ENCODE peak calls at places on chromosome 1, in five cellular contexts. R is ELF-1; F is left ventricle myocardium inferior; K is fibroblast of pulmonary artery; C is stimulated activated naive CD4-positive, alpha-beta T cell. O is an unnamed sample.

GRCh38 chr1:183110466-183110865 is 75.6 kb upstream of the LAMC2 start:
- DNase-seq in F (no peak), K (no peak), C (no peak), R (no peak), O (no peak)

GRCh38 chr1:115356356-115356755 is 18.3 kb upstream of the NGF start:
- DNase-seq in F (no peak), R (peak; percentile 47), K (no peak), C (no peak), O (no peak)

GRCh38 chr1:151606384-151606783 is 5.5 kb upstream of the SNX27 start:
- DNase-seq in R (no peak), F (no peak), C (no peak), K (peak; percentile 20), O (no peak)

GRCh38 chr1:100344774-100345173 is 7.5 kb upstream of the CDC14A start:
- DNase-seq in C (no peak), R (no peak), F (no peak), K (no peak), O (no peak)

GRCh38 chr1:119370748-119371147 is 2.2 kb downstream of the HAO2 start:
- DNase-seq in R (no peak), F (no peak), K (no peak), C (no peak), O (no peak)

GRCh38 chr1:203228670-203229069 is 803 bp downstream of the CHIT1 start:
- DNase-seq in K (no peak), R (no peak), F (no peak), C (no peak), O (no peak)

GRCh38 chr1:155983191-155984023 is 5.1 kb upstream of the ARHGEF2 start:
- DNase-seq in R (peak; percentile 35), C (no peak), F (peak; percentile 80), K (peak; percentile 98), O (peak; percentile 88)

GRCh38 chr1:61348025-61348665 is 265.8 kb downstream of the NFIA start:
- DNase-seq in C (no peak), F (no peak), R (no peak), K (no peak), O (no peak)

GRCh38 chr1:64476251-64476952 is 6.5 kb downstream of the CACHD1 start:
- DNase-seq in K (peak; percentile 83), C (no peak), R (no peak), F (no peak), O (no peak)

GRCh38 chr1:245179706-245180105 is 24.9 kb downstream of the KIF26B start:
- DNase-seq in C (no peak), F (no peak), R (no peak), K (no peak), O (no peak)

O was measured in sigmoid colon.